ENCODE peak calls at places on chromosomes 4 and X, in seven cellular contexts. V is HL-60; Z is right lobe of liver; G is tibial nerve; T is right atrium auricular region; R is CD4-positive, alpha-beta T cell; U is SK-N-SH. L is an unnamed sample.

GRCh38 chr4:26509681-26510333 is 19.5 kb upstream of the CCKAR start:
- DNase-seq in V (no peak), Z (no peak), G (no peak), T (peak), R (no peak), U (no peak), L (no peak)

GRCh38 chr4:147799986-147800555 is 68.2 kb downstream of the ARHGAP10 start:
- DNase-seq in V (no peak), Z (no peak), G (no peak), T (no peak), R (peak), U (no peak), L (no peak)

GRCh38 chr4:44016582-44017421 is 431.8 kb downstream of the KCTD8 start:
- DNase-seq in V (no peak), Z (no peak), G (no peak), T (no peak), R (no peak), U (no peak), L (no peak)

GRCh38 chrX:20361890-20362262 is 95.2 kb upstream of the RPS6KA3 start:
- DNase-seq in V (no peak), Z (no peak), G (peak), T (no peak), R (no peak), U (no peak), L (no peak)

GRCh38 chrX:152904151-152905080 is 6.5 kb downstream of the ZNF185 start:
- DNase-seq in V (no peak), Z (peak), G (peak), T (no peak), R (peak), U (peak), L (peak)

GRCh38 chr4:10917475-10918103 is 233.0 kb upstream of the CLNK start:
- DNase-seq in V (no peak), Z (peak), G (no peak), T (no peak), R (no peak), U (no peak), L (no peak)

GRCh38 chrX:57286507-57287251 is at the start of gene FAAH2:
- DNase-seq in V (no peak), Z (peak), G (no peak), T (no peak), R (peak), U (no peak), L (peak)

GRCh38 chr4:3652586-3652985 is 113.6 kb upstream of the ADRA2C start:
- DNase-seq in V (no peak), Z (no peak), G (no peak), T (no peak), R (no peak), U (no peak), L (no peak)

GRCh38 chrX:153600032-153600373 is 1.1 kb upstream of the CCNQ start:
- DNase-seq in V (no peak), Z (no peak), G (no peak), T (no peak), R (no peak), U (no peak), L (no peak)

DNA sequence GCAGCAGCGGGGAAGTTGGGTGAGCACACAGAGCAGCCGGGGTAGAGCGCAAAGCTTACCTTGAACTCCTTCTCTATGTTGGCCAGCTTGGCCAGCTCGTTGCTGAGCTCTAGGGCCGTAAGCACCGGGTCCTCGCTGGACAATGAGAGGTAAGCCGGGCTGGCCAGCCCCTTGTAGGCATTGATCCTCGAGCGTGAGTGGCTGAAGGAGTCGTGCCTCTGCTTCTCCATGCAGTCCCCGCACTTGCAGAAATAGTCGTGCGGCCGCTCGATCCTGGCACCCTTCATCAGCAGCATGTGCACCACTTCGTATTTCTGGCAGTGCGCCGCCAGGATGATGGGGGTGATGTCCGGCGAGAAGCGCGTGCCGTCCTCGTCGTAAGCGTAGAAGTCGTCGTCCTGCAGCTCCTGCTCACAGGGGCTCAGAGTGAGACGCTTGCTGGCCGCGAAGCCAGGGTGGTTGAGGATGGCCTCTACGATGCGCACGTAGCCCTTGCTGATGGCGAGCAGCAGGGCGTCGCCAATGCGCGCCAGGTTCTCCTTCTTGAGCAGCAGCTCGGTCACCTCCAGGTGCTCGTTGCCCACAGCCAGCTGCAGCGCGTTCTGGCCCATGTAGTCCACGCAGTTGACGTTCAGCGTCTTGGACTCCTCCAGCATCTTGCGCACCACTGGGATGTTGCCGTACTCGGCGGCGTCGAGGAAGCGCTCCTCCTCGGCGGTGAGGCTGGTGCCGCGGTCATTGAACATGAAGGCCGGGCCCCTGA is 19.5 kb downstream of the TRPC3 start:
- DNase-seq in V (no peak), Z (no peak), G (no peak), T (no peak), R (no peak), U (no peak), L (no peak)
- H3K27ac ChIP-seq in V (no peak), Z (no peak), G (no peak), T (no peak), R (no peak), U (no peak), L (no peak)

DNA sequence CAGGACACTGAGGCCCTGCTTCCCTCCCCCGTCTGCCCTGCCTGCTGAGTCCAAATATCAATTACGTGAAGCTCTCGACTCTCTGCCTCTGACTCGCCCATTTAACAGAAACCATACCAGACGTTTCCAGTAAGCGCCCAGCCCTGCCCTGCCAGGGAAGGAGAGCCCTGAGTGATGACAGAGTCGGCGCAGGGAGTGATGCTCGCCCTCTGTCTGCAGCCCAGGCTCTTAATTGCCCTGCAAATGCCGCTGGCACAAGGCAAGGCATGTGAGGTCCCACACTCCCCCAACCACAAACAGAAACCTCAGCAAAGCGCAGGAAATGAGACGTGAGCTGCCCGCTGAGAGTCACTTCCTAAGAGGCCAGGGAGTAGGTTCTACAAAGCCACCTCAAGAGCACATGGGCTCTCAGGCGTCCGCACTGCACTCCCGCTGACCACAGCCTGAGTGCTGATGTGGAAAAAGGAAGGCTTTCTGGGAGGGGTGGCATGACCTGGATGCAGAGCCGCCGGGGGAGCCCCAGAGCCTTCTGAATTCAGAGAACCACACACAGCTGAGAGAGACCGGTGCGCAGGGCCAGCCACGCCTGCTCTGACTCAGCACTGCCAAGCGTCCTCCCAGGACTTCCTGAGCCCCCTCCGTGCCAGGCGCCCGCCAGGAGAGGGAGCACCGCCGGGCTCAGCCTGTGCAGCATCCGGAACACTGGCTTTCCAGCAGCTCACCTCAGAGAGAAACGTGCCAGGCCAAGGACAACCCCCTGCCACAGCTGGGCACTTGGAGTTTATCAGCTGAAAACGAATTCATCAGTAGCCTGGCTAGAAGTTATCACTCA is 5.3 kb downstream of the ZFYVE28 start:
- DNase-seq in V (peak), Z (peak), G (no peak), T (peak), R (peak), U (peak), L (peak)
- TF ChIP-seq CTCF in V (peak), Z (peak), G (peak), T (peak), R (no peak), U (peak), L (peak)

GRCh38 chr4:146510942-146511341 is 10.8 kb downstream of the SLC10A7 start:
- DNase-seq in V (no peak), Z (no peak), G (no peak), T (no peak), R (no peak), U (no peak), L (no peak)
- H3K27ac ChIP-seq in V (no peak), Z (no peak), G (no peak), T (no peak), R (no peak), U (no peak), L (no peak)

GRCh38 chr4:140253556-140254027 is 99.6 kb upstream of the MAML3 start:
- DNase-seq in V (no peak), Z (no peak), G (no peak), T (no peak), R (no peak), U (no peak), L (no peak)
- TF ChIP-seq CTCF in V (no peak), Z (no peak), G (no peak), T (no peak), R (no peak), U (no peak), L (no peak)

GRCh38 chr4:112770111-112770510 is 133.2 kb downstream of the LARP7 start:
- DNase-seq in V (no peak), Z (no peak), G (no peak), T (no peak), R (no peak), U (no peak), L (no peak)

GRCh38 chr4:112765317-112765989 is 128.5 kb downstream of the LARP7 start:
- DNase-seq in V (peak), Z (no peak), G (no peak), T (no peak), R (no peak), U (peak), L (peak)

GRCh38 chr4:112767386-112767785 is 130.4 kb downstream of the LARP7 start:
- DNase-seq in V (no peak), Z (no peak), G (no peak), T (no peak), R (no peak), U (no peak), L (no peak)

DNA sequence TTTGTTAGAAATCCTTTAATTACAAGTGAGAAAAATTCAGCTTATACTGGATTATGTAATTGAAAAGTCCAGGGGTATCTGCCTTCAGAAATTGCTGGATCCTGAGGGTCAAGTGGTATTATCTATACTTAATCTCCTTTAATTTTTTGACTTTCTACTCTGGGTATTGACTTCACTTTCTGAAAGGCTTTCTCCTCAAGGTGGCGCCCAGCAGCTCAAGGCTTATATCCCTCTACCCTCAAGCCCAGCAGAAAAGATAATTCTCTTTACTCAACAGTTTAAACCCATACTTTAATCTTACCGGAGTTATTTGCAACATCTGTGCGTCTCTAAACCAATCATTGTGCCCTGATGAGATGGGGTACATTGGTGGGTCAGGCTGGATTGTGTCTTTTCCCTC is 129.5 kb downstream of the LARP7 start:
- DNase-seq in V (no peak), Z (no peak), G (peak), T (no peak), R (no peak), U (no peak), L (no peak)
- H3K27ac ChIP-seq in V (no peak), Z (no peak), G (no peak), T (no peak), R (no peak), U (no peak), L (no peak)

GRCh38 chr4:38760915-38761314 is 21.9 kb downstream of the TLR10 start:
- DNase-seq in V (no peak), Z (no peak), G (no peak), T (no peak), R (no peak), U (no peak), L (no peak)
- TF ChIP-seq CTCF in V (no peak), Z (no peak), G (no peak), T (no peak), R (no peak), U (no peak), L (no peak)

DNA sequence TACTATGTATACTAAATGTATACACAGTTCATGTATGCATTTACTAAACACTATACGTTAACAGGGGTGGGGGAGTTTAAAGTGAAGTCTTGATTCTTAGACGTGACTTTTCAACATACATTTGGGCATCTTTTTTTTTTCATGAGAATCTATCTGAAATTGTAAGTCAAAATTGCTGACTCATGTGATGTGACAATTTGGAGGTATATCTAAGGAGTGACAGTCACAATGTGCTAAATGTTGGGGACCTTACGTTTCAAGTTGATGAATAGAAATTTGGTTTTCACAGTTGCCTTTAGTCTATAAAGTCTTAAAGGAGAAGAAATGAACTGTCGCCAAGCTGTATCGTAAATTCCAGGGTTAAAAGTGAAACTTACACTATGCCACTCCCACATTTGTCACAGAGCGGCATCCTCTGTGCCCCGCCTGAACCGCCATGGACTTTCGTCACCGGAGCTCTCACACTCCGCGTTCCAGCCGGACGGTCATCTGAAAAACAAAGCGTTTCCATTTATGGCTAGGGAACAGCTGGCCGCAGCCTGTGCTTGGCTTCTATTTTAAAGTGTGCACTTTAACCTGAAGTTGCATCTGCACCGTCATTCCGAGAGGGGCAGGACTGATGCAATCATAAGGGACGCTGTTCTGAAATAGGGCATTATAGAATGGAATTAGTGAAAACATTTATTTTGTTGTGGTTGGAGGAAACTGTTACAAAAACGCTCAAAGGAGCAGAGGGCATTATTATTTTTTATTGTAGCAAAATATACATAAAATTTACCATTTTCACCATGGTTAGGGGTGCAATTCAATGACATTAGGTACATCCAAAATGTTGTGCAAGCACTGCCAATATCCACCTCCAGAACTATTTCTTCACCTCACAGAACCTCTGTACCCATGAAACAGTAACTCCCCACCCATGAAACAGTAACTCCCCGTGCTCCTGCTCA is 30.9 kb downstream of the PDLIM3 start:
- DNase-seq in V (no peak), Z (peak), G (peak), T (peak), R (no peak), U (no peak), L (no peak)
- H3K27ac ChIP-seq in V (no peak), Z (peak), G (peak), T (peak), R (no peak), U (no peak), L (no peak)

DNA sequence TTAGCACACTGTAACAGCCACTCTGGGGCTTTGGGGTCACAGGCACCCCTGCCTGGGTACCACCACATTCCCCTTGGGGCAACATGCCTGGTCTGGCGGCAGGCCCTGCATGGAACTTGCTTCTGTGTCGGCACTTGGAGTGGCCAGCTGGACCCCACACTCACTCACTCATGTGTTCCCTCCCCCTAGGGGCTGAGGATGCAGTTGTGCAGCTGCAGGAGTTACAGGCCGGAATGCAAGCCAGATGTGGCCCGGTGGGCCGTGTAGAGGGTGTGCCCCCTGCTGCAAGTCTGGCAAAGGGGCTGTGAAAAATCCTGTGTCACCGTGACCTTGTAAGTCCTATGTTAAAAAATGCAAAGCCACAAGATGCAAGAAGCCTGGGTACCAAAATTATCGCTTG is 34.2 kb downstream of the ATXN3L start:
- DNase-seq in V (no peak), Z (no peak), G (no peak), T (no peak), R (no peak), U (no peak), L (no peak)
- TF ChIP-seq CTCF in V (no peak), Z (no peak), G (no peak), T (no peak), R (no peak), U (no peak), L (no peak)